ENCODE peak calls at places on chromosomes 6 and 20, in six cellular contexts. W is GM18507, Q is pancreas, N is T-helper 1 cell, G is SW 1271, E is progenitor cell of endocrine pancreas. T is an unnamed sample.

GRCh38 chr6:3630258-3630828 is 121.2 kb downstream of the PXDC1 start:
- DNase-seq in Q (no peak), E (no peak), N (no peak), W (no peak), G (no peak), T (no peak)

GRCh38 chr6:7262746-7263335 is 50.2 kb downstream of the SSR1 start:
- DNase-seq in Q (peak; percentile 12), G (no peak), W (no peak), E (no peak), N (no peak), T (no peak)

GRCh38 chr20:25296094-25297093 is 48.5 kb downstream of the PYGB start:
- DNase-seq in W (no peak), G (no peak), N (no peak), E (no peak), Q (no peak), T (no peak)

GRCh38 chr6:169158182-169158573 is 95.5 kb downstream of the THBS2 start:
- DNase-seq in G (no peak), W (no peak), E (no peak), N (no peak), Q (no peak), T (no peak)

GRCh38 chr20:47857994-47858557 is 72.8 kb upstream of the SULF2 start:
- DNase-seq in E (no peak), N (no peak), G (no peak), Q (no peak), W (no peak), T (no peak)

GRCh38 chr6:142773324-142773723 is 171.7 kb downstream of the HIVEP2 start:
- DNase-seq in Q (no peak), G (no peak), E (no peak), N (no peak), W (no peak), T (no peak)

GRCh38 chr6:142322504-142323198 is 20.8 kb downstream of the ADGRG6 start:
- DNase-seq in W (no peak), N (no peak), Q (no peak), E (no peak), G (no peak), T (no peak)

GRCh38 chr6:5214570-5215052 is 46.1 kb downstream of the LYRM4 start:
- DNase-seq in W (no peak), G (no peak), N (no peak), Q (no peak), E (no peak), T (no peak)

GRCh38 chr20:50360218-50360672 is 149.9 kb upstream of the PTPN1 start:
- DNase-seq in G (no peak), Q (no peak), W (no peak), N (no peak), E (no peak), T (no peak)